ENCODE peak calls at places on chromosome 4, in seven cellular contexts. X, L, E, V, I, R and T are unnamed samples.

GRCh38 chr4:83046693-83047473 is 11.9 kb downstream of the COPS4 start:
- DNase-seq in R (no peak), L (no peak), V (no peak), X (no peak), E (no peak), I (no peak), T (no peak)

GRCh38 chr4:158807696-158808095 is 38.9 kb downstream of the FNIP2 start:
- DNase-seq in I (no peak), L (no peak), R (no peak), V (no peak), X (no peak), E (no peak), T (no peak)

GRCh38 chr4:110970642-110971041 is 347.8 kb upstream of the PITX2 start:
- DNase-seq in E (no peak), L (no peak), R (no peak), I (no peak), V (peak), X (no peak), T (peak)

GRCh38 chr4:169120624-169121023 is 110.6 kb upstream of the CBR4 start:
- DNase-seq in X (no peak), E (no peak), I (no peak), R (no peak), V (no peak), L (no peak), T (no peak)

GRCh38 chr4:142901166-142901662 is 55.1 kb upstream of the INPP4B start:
- DNase-seq in X (no peak), L (no peak), E (no peak), V (peak), I (no peak), R (no peak), T (no peak)

GRCh38 chr4:53507671-53508286 is 83.5 kb downstream of the LNX1 start:
- DNase-seq in X (no peak), R (no peak), I (no peak), E (no peak), L (no peak), V (no peak), T (peak)

GRCh38 chr4:94976371-94977011 is 218.7 kb downstream of the BMPR1B start:
- DNase-seq in L (no peak), E (no peak), V (peak), I (no peak), R (no peak), X (no peak), T (peak)

GRCh38 chr4:2817136-2817535 is 24.3 kb downstream of the SH3BP2 start:
- DNase-seq in I (no peak), V (no peak), X (no peak), E (no peak), R (no peak), L (no peak), T (no peak)

GRCh38 chr4:150789864-150790263 is 207.9 kb downstream of the MAB21L2 start:
- DNase-seq in R (no peak), I (no peak), L (no peak), X (no peak), E (no peak), V (no peak), T (no peak)

GRCh38 chr4:26076000-26076587 is 162.1 kb downstream of the SMIM20 start:
- DNase-seq in L (no peak), E (no peak), V (no peak), I (peak), R (no peak), X (peak), T (peak)

GRCh38 chr4:157076578-157076947 is 613 bp downstream of the GLRB start:
- DNase-seq in I (no peak), X (no peak), L (peak), R (no peak), E (no peak), V (no peak), T (no peak)

GRCh38 chr4:148061139-148061476 is 329.2 kb downstream of the ARHGAP10 start:
- DNase-seq in I (no peak), X (no peak), L (no peak), E (no peak), R (no peak), V (no peak), T (no peak)

GRCh38 chr4:148376151-148376550 is 66.1 kb downstream of the NR3C2 start:
- DNase-seq in R (peak), I (no peak), L (peak), X (peak), E (peak), V (peak), T (peak)

GRCh38 chr4:145956288-145956890 is 17.8 kb upstream of the ZNF827 start:
- DNase-seq in R (peak), V (no peak), X (no peak), L (peak), E (no peak), I (peak), T (peak)

GRCh38 chr4:107120661-107121060 is 84.5 kb upstream of the DKK2 start:
- DNase-seq in R (no peak), I (no peak), X (no peak), E (no peak), V (no peak), L (no peak), T (peak)

GRCh38 chr4:11614426-11614825 is 185.7 kb upstream of the HS3ST1 start:
- DNase-seq in E (peak), L (no peak), R (no peak), X (no peak), I (no peak), V (no peak), T (no peak)

GRCh38 chr4:82814034-82814433 is 15.4 kb upstream of the SCD5 start:
- DNase-seq in X (no peak), V (no peak), I (no peak), L (no peak), E (no peak), R (no peak), T (no peak)

GRCh38 chr4:186825069-186825468 is 101.4 kb upstream of the FAT1 start:
- DNase-seq in R (no peak), E (no peak), L (no peak), V (no peak), X (no peak), I (no peak), T (no peak)

GRCh38 chr4:76177709-76178108 is 29.5 kb upstream of the NUP54 start:
- DNase-seq in V (no peak), R (no peak), E (no peak), I (no peak), L (no peak), X (no peak), T (no peak)

GRCh38 chr4:110514889-110515479 is 39.0 kb downstream of the ENPEP start:
- DNase-seq in E (no peak), X (no peak), I (no peak), L (no peak), R (no peak), V (no peak), T (peak)

GRCh38 chr4:125735107-125735506 is 420.4 kb downstream of the FAT4 start:
- DNase-seq in V (peak), X (peak), I (no peak), E (peak), R (no peak), L (no peak), T (peak)

GRCh38 chr4:66284991-66285451 is 614.7 kb upstream of the EPHA5 start:
- DNase-seq in L (no peak), E (no peak), I (no peak), V (no peak), R (no peak), X (no peak), T (no peak)

GRCh38 chr4:67327245-67327860 is 217.9 kb downstream of the CENPC start:
- DNase-seq in R (no peak), E (peak), L (peak), I (no peak), X (peak), V (peak), T (peak)

GRCh38 chr4:113760852-113761681 is 471 bp downstream of the CAMK2D start:
- DNase-seq in L (peak), I (peak), X (peak), E (no peak), V (no peak), R (peak), T (peak)

GRCh38 chr4:103719320-103720204 is at the start of gene TACR3:
- DNase-seq in V (no peak), X (no peak), E (no peak), R (no peak), I (peak), L (no peak), T (no peak)

GRCh38 chr4:75429208-75429607 is 85.0 kb downstream of the RCHY1 start:
- DNase-seq in R (no peak), I (peak), E (no peak), L (no peak), V (no peak), X (no peak), T (no peak)

GRCh38 chr4:22385615-22386014 is 130.3 kb downstream of the ADGRA3 start:
- DNase-seq in X (no peak), V (peak), R (no peak), E (no peak), L (no peak), I (no peak), T (peak)

GRCh38 chr4:139666735-139667266 is 1.2 kb downstream of the MGST2 start:
- DNase-seq in E (peak), L (peak), V (no peak), I (no peak), R (peak), X (no peak), T (peak)

GRCh38 chr4:1767058-1767769 is 25.9 kb upstream of the FGFR3 start:
- DNase-seq in R (no peak), X (no peak), V (no peak), E (no peak), I (no peak), L (no peak), T (peak)

GRCh38 chr4:2332976-2333319 is 71.0 kb upstream of the MXD4 start:
- DNase-seq in V (no peak), E (no peak), R (no peak), L (no peak), I (no peak), X (no peak), T (no peak)

GRCh38 chr4:105113800-105114199 is 32.9 kb upstream of the TET2 start:
- DNase-seq in R (no peak), I (peak), E (no peak), L (no peak), V (no peak), X (no peak), T (no peak)

GRCh38 chr4:120005527-120005926 is 61.1 kb downstream of the MAD2L1 start:
- DNase-seq in V (no peak), E (no peak), I (no peak), R (no peak), L (no peak), X (no peak), T (no peak)

GRCh38 chr4:73021634-73022033 is 47.9 kb downstream of the COX18 start:
- DNase-seq in R (no peak), L (no peak), E (no peak), X (no peak), V (no peak), I (no peak), T (peak)

GRCh38 chr4:24793219-24794005 is 2.0 kb upstream of the SOD3 start:
- DNase-seq in V (no peak), R (no peak), L (no peak), E (no peak), X (no peak), I (no peak), T (no peak)

GRCh38 chr4:11483076-11483475 is 54.4 kb upstream of the HS3ST1 start:
- DNase-seq in X (no peak), V (no peak), E (no peak), I (no peak), L (no peak), R (no peak), T (no peak)

GRCh38 chr4:8766610-8767009 is 105.0 kb downstream of the HMX1 start:
- DNase-seq in V (no peak), L (no peak), R (peak), I (no peak), E (no peak), X (no peak), T (no peak)

GRCh38 chr4:140255467-140255866 is 101.5 kb upstream of the MAML3 start:
- DNase-seq in V (no peak), R (no peak), X (no peak), L (no peak), I (no peak), E (no peak), T (peak)

GRCh38 chr4:7533267-7533666 is 98.5 kb upstream of the PSAPL1 start:
- DNase-seq in R (no peak), X (no peak), L (no peak), V (no peak), I (no peak), E (no peak), T (no peak)

GRCh38 chr4:171588146-171588545 is 225.1 kb upstream of the GALNTL6 start:
- DNase-seq in R (no peak), L (no peak), V (no peak), I (no peak), X (no peak), E (no peak), T (no peak)

GRCh38 chr4:94411296-94411695 is 40.4 kb upstream of the PDLIM5 start:
- DNase-seq in L (no peak), E (no peak), V (no peak), R (no peak), I (no peak), X (no peak), T (no peak)

DNA sequence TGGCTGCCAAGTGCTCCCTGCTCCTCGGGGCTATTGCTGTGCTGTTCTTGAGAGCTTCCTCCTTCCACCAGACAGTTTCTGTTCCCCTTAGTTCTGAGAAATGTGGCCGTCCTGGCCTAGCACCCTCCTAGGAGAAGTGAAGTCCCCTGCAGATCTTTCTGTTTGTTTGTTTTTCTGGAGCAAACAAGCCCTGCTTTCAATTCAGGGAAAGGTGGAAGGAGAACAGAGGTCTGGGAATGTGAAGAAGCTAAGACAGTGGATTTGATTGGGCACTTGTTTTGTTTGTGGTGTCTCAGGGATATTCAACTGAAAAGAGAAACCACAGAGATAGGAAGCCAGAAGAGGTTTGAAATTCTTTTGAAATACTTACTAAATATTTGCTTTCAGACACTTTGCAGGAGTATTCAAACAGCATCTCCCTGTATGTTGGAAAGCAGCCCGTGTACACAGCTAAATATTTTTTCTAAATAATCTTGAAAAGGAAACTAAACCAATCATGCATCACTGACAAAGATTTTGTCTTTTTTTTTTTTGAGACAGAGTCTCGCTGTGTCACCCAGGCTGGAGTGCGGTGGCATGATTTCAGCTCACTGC is 36.5 kb upstream of the PPM1K start:
- DNase-seq in V (no peak), E (no peak), R (no peak), I (peak), L (no peak), X (no peak), T (peak)
- H3K4me3 ChIP-seq in V (no peak), E (no peak), R (no peak), I (peak), L (no peak), X (no peak), T (no peak)

GRCh38 chr4:46927201-46927600 is 18.2 kb upstream of the COX7B2 start:
- DNase-seq in X (no peak), L (no peak), E (no peak), R (no peak), V (no peak), I (no peak), T (no peak)

GRCh38 chr4:46930866-46931265 is 21.8 kb upstream of the COX7B2 start:
- DNase-seq in I (no peak), X (no peak), E (no peak), V (no peak), R (no peak), L (no peak), T (no peak)

GRCh38 chr4:46934731-46935130 is 25.7 kb upstream of the COX7B2 start:
- DNase-seq in I (no peak), R (no peak), V (no peak), L (no peak), X (no peak), E (no peak), T (no peak)

GRCh38 chr4:46933686-46934085 is 24.6 kb upstream of the COX7B2 start:
- DNase-seq in E (no peak), V (no peak), I (no peak), R (no peak), L (no peak), X (no peak), T (no peak)

GRCh38 chr4:46931981-46932380 is 22.9 kb upstream of the COX7B2 start:
- DNase-seq in E (no peak), L (no peak), X (no peak), V (peak), I (peak), R (no peak), T (no peak)
- TF ChIP-seq CTCF in E (peak), L (peak), X (no peak), V (peak), I (peak), R (no peak), T (peak)

GRCh38 chr4:68347845-68348244 is 2.0 kb downstream of the YTHDC1 start:
- DNase-seq in E (no peak), I (no peak), X (no peak), L (no peak), V (no peak), R (no peak), T (no peak)
- H3K4me3 ChIP-seq in E (peak), I (peak), X (no peak), L (no peak), V (peak), R (peak), T (peak)

DNA sequence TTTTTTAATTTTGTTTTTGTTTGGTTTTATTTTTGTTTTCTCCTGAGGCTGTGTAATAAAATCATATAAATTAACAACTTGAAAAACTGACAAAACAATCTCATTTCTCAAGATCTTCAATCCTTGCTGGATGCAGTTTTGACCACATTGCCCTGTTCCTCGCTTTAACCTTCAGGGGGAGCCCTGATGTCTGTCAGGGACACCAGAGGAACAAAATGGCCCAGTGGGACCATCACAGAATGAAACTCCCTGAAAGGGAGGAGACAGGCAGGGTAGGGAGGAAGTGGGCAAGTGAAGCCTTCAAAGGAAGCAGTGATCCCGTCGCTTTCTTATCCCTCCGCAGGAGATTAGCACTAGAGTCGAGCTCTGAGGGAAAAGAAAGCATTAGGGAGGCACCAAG is 274.9 kb upstream of the LDB2 start:
- DNase-seq in X (no peak), E (no peak), I (no peak), R (no peak), V (no peak), L (no peak), T (no peak)
- TF ChIP-seq CTCF in X (no peak), E (no peak), I (peak), R (no peak), V (peak), L (peak), T (peak)

GRCh38 chr4:98261291-98262271 is at the start of gene RAP1GDS1:
- DNase-seq in E (no peak), V (peak), R (peak), I (no peak), X (peak), L (peak), T (peak)

GRCh38 chr4:98267498-98267897 is 6.3 kb downstream of the RAP1GDS1 start:
- DNase-seq in E (no peak), X (no peak), I (no peak), R (no peak), V (no peak), L (no peak), T (no peak)

GRCh38 chr4:98260047-98260578 is 1.1 kb upstream of the RAP1GDS1 start:
- DNase-seq in L (peak), X (peak), E (no peak), V (no peak), R (peak), I (peak), T (no peak)

GRCh38 chr4:98260579-98261290 is 449 bp upstream of the RAP1GDS1 start:
- DNase-seq in L (peak), X (peak), E (peak), V (peak), R (peak), I (peak), T (peak)

GRCh38 chr4:98262431-98262830 is 1.2 kb downstream of the RAP1GDS1 start:
- DNase-seq in I (no peak), X (no peak), V (no peak), R (no peak), E (no peak), L (no peak), T (peak)
- H3K4me3 ChIP-seq in I (peak), X (peak), V (peak), R (peak), E (peak), L (peak), T (peak)